ENCODE peak calls at places on chromosomes 12 and 14, in four cellular contexts. One of them, this sample, is unnamed.

GRCh38 chr12:108691995-108692808 is 39.1 kb downstream of the CORO1C start:
- DNase-seq in PC-3: no peak
- DNase-seq in astrocyte: peak; percentile 37
- DNase-seq in ovary: no peak
- DNase-seq in this sample: no peak

GRCh38 chr14:91893659-91894058 is 26.3 kb upstream of the TC2N start:
- DNase-seq in PC-3: no peak
- DNase-seq in astrocyte: no peak
- DNase-seq in ovary: no peak
- DNase-seq in this sample: no peak

GRCh38 chr14:39581474-39581873 is 149.2 kb upstream of the FBXO33 start:
- DNase-seq in PC-3: peak; percentile 21
- DNase-seq in astrocyte: no peak
- DNase-seq in ovary: no peak
- DNase-seq in this sample: no peak

GRCh38 chr12:31105668-31106067 is 32.0 kb downstream of the DDX11 start:
- DNase-seq in PC-3: no peak
- DNase-seq in astrocyte: no peak
- DNase-seq in ovary: no peak
- DNase-seq in this sample: no peak

GRCh38 chr12:49937639-49938300 is 12.8 kb upstream of the AQP2 start:
- DNase-seq in PC-3: no peak
- DNase-seq in astrocyte: no peak
- DNase-seq in ovary: no peak
- DNase-seq in this sample: no peak

GRCh38 chr12:15276088-15276698 is 46.1 kb upstream of the PTPRO start:
- DNase-seq in PC-3: peak; percentile 70
- DNase-seq in astrocyte: peak; percentile 10
- DNase-seq in ovary: no peak
- DNase-seq in this sample: peak; percentile 59

GRCh38 chr12:128853321-128854197 is at the start of gene GLT1D1:
- DNase-seq in PC-3: no peak
- DNase-seq in astrocyte: no peak
- DNase-seq in ovary: no peak
- DNase-seq in this sample: no peak

GRCh38 chr12:117594481-117594880 is 233.1 kb upstream of the NOS1 start:
- DNase-seq in PC-3: no peak
- DNase-seq in astrocyte: no peak
- DNase-seq in ovary: no peak
- DNase-seq in this sample: no peak

GRCh38 chr14:34733245-34733644 is 18.9 kb upstream of the CFL2 start:
- DNase-seq in PC-3: peak; percentile 92
- DNase-seq in astrocyte: peak; percentile 71
- DNase-seq in ovary: no peak
- DNase-seq in this sample: no peak

GRCh38 chr14:76775159-76775694 is 14.0 kb downstream of the VASH1 start:
- DNase-seq in PC-3: no peak
- DNase-seq in astrocyte: no peak
- DNase-seq in ovary: no peak
- DNase-seq in this sample: no peak

GRCh38 chr14:21997300-21997699 is 323.7 kb upstream of the OR4E1 start:
- DNase-seq in PC-3: peak; percentile 62
- DNase-seq in astrocyte: no peak
- DNase-seq in ovary: no peak
- DNase-seq in this sample: no peak

GRCh38 chr12:26361964-26362363 is 166.6 kb downstream of the SSPN start:
- DNase-seq in PC-3: no peak
- DNase-seq in astrocyte: no peak
- DNase-seq in ovary: no peak
- DNase-seq in this sample: no peak

GRCh38 chr12:92038476-92038875 is 107.2 kb downstream of the BTG1 start:
- DNase-seq in PC-3: no peak
- DNase-seq in astrocyte: no peak
- DNase-seq in ovary: no peak
- DNase-seq in this sample: no peak

GRCh38 chr14:75837151-75837787 is 144.5 kb downstream of the TGFB3 start:
- DNase-seq in PC-3: peak; percentile 22
- DNase-seq in astrocyte: no peak
- DNase-seq in ovary: no peak
- DNase-seq in this sample: no peak

GRCh38 chr14:85573406-85573805 is 43.5 kb downstream of the FLRT2 start:
- DNase-seq in PC-3: no peak
- DNase-seq in astrocyte: peak; percentile 51
- DNase-seq in ovary: no peak
- DNase-seq in this sample: no peak

GRCh38 chr12:77746108-77746507 is 84.6 kb upstream of the NAV3 start:
- DNase-seq in PC-3: no peak
- DNase-seq in astrocyte: peak; percentile 65
- DNase-seq in ovary: no peak
- DNase-seq in this sample: no peak

GRCh38 chr12:65756956-65757511 is 67.2 kb upstream of the HMGA2 start:
- DNase-seq in PC-3: peak; percentile 84
- DNase-seq in astrocyte: peak; percentile 21
- DNase-seq in ovary: no peak
- DNase-seq in this sample: no peak

GRCh38 chr14:77212933-77213656 is 31.5 kb downstream of the TMEM63C start:
- DNase-seq in PC-3: peak; percentile 95
- DNase-seq in astrocyte: no peak
- DNase-seq in ovary: no peak
- DNase-seq in this sample: peak; percentile 60

GRCh38 chr14:100192250-100192671 is 32.8 kb upstream of the DEGS2 start:
- DNase-seq in PC-3: no peak
- DNase-seq in astrocyte: no peak
- DNase-seq in ovary: peak; percentile 71
- DNase-seq in this sample: no peak

GRCh38 chr14:102418169-102418852 is 55.6 kb downstream of the TECPR2 start:
- DNase-seq in PC-3: no peak
- DNase-seq in astrocyte: no peak
- DNase-seq in ovary: no peak
- DNase-seq in this sample: no peak

GRCh38 chr14:46377305-46377704 is 274.3 kb downstream of the RPL10L start:
- DNase-seq in PC-3: no peak
- DNase-seq in astrocyte: no peak
- DNase-seq in ovary: no peak
- DNase-seq in this sample: no peak

GRCh38 chr14:105845725-105846309 is 319.4 kb downstream of the TMEM121 start:
- DNase-seq in PC-3: no peak
- DNase-seq in astrocyte: no peak
- DNase-seq in ovary: peak; percentile 9
- DNase-seq in this sample: no peak

GRCh38 chr14:102504302-102504950 is 5.2 kb downstream of the ANKRD9 start:
- DNase-seq in PC-3: no peak
- DNase-seq in astrocyte: no peak
- DNase-seq in ovary: no peak
- DNase-seq in this sample: no peak

GRCh38 chr12:131511391-131511802 is 199.5 kb upstream of the SFSWAP start:
- DNase-seq in PC-3: peak; percentile 52
- DNase-seq in astrocyte: peak; percentile 2
- DNase-seq in ovary: no peak
- DNase-seq in this sample: no peak

GRCh38 chr12:7129647-7130536 is at the start of gene CLSTN3:
- DNase-seq in PC-3: peak; percentile 56
- DNase-seq in astrocyte: peak; percentile 68
- DNase-seq in ovary: peak; percentile 89
- DNase-seq in this sample: peak; percentile 89

GRCh38 chr14:33364536-33364935 is 425.9 kb downstream of the NPAS3 start:
- DNase-seq in PC-3: no peak
- DNase-seq in astrocyte: no peak
- DNase-seq in ovary: no peak
- DNase-seq in this sample: no peak

GRCh38 chr12:85833558-85833957 is 2.7 kb downstream of the RASSF9 start:
- DNase-seq in PC-3: no peak
- DNase-seq in astrocyte: no peak
- DNase-seq in ovary: no peak
- DNase-seq in this sample: no peak
- H3K4me3 ChIP-seq in PC-3: no peak overlapping the region
- H3K4me3 ChIP-seq in astrocyte: no peak overlapping the region
- H3K4me3 ChIP-seq in ovary: no peak overlapping the region
- H3K4me3 ChIP-seq in this sample: no peak overlapping the region

GRCh38 chr14:73461478-73462077 is 3.2 kb upstream of the NUMB start:
- DNase-seq in PC-3: no peak
- DNase-seq in astrocyte: no peak
- DNase-seq in ovary: no peak
- DNase-seq in this sample: no peak
- H3K4me3 ChIP-seq in PC-3: no peak overlapping the region
- H3K4me3 ChIP-seq in astrocyte: no peak overlapping the region
- H3K4me3 ChIP-seq in ovary: no peak overlapping the region
- H3K4me3 ChIP-seq in this sample: no peak overlapping the region

GRCh38 chr12:81798294-81798693 is 39.1 kb upstream of the PPFIA2 start:
- DNase-seq in PC-3: no peak
- DNase-seq in astrocyte: no peak
- DNase-seq in ovary: no peak
- DNase-seq in this sample: no peak
- H3K4me3 ChIP-seq in PC-3: no peak overlapping the region
- H3K4me3 ChIP-seq in astrocyte: no peak overlapping the region
- H3K4me3 ChIP-seq in ovary: no peak overlapping the region
- H3K4me3 ChIP-seq in this sample: no peak overlapping the region

DNA sequence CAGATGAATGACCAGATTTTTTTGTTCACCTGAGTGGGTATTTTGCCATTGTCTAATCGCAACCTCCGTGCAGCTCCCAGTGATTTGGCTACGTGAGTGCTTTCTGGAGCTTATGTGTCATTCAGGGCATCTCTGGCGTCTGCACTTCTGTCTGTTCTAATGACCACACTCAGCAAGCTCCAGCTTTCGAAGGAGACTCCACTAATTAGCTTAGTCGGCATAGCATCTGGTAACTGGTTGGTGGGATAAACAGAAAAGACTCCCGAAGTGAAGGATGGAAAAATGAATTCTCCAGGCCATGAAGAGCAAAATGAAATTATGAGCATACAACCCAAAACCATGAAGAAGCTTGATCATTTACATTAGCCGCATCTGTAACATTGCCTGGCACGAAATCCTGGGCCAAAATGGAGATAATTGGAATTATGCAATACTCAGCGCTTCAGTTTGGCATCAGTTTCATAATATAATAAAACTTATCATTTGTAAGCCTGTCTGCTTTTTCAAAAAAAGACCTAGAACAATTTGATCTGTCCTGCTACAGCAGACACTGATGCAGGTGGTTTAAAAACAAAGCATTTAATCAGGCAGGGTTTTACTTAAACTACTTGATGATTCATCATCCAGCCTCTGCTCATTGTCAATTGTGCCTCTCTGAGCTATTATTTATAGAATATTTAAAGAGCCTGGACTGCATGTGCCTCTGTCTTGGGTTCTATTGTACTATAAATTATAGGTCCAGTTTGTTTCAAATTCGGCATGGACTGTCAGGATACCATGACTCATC is 87.4 kb downstream of the SYT1 start:
- DNase-seq in PC-3: peak; percentile 8
- DNase-seq in astrocyte: peak; percentile 54
- DNase-seq in ovary: no peak
- DNase-seq in this sample: no peak
- H3K4me3 ChIP-seq in PC-3: no peak overlapping the region
- H3K4me3 ChIP-seq in astrocyte: no peak overlapping the region
- H3K4me3 ChIP-seq in ovary: no peak overlapping the region
- H3K4me3 ChIP-seq in this sample: no peak overlapping the region

DNA sequence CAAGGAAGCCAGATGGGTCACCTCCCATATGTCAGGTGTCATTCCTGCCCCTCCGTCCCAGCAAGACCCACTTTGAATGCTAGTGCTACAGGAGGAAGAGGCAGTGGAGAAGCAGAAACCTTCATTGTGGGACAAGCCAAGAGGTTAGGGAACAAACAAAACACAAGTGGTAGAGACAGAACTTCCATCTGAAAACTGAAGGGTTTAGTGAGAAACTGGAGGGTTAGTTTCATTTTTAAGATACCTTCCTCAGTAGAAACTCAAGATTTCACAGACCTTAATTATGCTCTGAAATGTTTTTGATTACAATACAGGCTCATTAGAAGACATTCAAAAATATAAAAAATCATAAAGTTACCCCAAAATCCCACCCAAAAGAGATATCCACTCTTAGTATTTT is 24.3 kb downstream of the DMAC2L start:
- DNase-seq in PC-3: no peak
- DNase-seq in astrocyte: no peak
- DNase-seq in ovary: no peak
- DNase-seq in this sample: no peak
- H3K4me3 ChIP-seq in PC-3: no peak overlapping the region
- H3K4me3 ChIP-seq in astrocyte: no peak overlapping the region
- H3K4me3 ChIP-seq in ovary: no peak overlapping the region
- H3K4me3 ChIP-seq in this sample: no peak overlapping the region

DNA sequence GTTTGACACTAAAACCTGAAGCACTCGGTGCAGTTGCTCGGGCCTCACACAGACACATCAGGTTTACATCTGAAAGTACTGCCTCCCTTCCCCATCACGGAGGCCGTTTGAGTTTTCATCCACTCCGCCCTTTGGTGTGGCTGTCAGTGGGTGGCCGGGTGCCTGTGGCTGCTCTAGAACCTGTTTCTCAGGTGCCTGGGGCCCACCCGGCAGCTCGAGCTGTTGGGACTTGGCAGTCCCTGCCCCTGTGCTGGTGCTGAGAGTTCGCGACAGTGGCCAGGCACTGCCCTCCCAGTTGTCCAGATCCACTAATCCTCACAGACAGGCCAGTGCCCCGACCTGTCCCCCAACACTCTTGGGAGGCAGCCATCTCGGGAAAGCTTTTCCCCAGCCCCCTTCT is 22.4 kb downstream of the XRCC3 start:
- DNase-seq in PC-3: no peak
- DNase-seq in astrocyte: no peak
- DNase-seq in ovary: peak; percentile 30
- DNase-seq in this sample: no peak
- H3K4me3 ChIP-seq in PC-3: no peak overlapping the region
- H3K4me3 ChIP-seq in astrocyte: no peak overlapping the region
- H3K4me3 ChIP-seq in ovary: no peak overlapping the region
- H3K4me3 ChIP-seq in this sample: no peak overlapping the region

DNA sequence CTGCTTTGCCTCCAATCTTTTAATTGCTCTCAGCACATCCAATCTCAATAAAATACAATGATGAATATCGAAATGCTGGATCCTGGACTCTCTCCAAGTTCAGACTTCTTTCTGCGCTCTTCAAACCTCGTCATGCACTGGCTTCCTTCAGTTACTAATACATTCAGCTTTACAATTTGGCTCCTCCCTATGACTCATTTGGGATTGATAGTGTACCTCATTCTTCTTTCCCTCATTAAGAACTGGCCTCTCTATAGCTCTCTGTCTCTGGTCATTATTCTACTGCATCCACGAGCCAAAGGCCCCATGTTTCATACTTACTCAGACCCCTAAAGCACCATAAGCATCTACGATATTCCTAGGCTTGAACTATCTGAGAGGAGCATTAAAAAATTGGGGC is 5.0 kb downstream of the TSPAN8 start:
- DNase-seq in PC-3: peak; percentile 78
- DNase-seq in astrocyte: peak; percentile 21
- DNase-seq in ovary: no peak
- DNase-seq in this sample: no peak
- H3K4me3 ChIP-seq in PC-3: no peak overlapping the region
- H3K4me3 ChIP-seq in astrocyte: no peak overlapping the region
- H3K4me3 ChIP-seq in ovary: no peak overlapping the region
- H3K4me3 ChIP-seq in this sample: no peak overlapping the region

GRCh38 chr12:70314145-70314544 is 51.9 kb upstream of the KCNMB4 start:
- DNase-seq in PC-3: no peak
- DNase-seq in astrocyte: no peak
- DNase-seq in ovary: no peak
- DNase-seq in this sample: no peak
- H3K4me3 ChIP-seq in PC-3: no peak overlapping the region
- H3K4me3 ChIP-seq in astrocyte: no peak overlapping the region
- H3K4me3 ChIP-seq in ovary: no peak overlapping the region
- H3K4me3 ChIP-seq in this sample: no peak overlapping the region